ENCODE peak calls at places on chromosomes 6 and 20, in ten cellular contexts. H, W, U, M, V, I, P, B, T and K are unnamed samples.
A peak's percentile ranks its signal among the peaks of the same experiment; 100 is the strongest.

GRCh38 chr20:32325706-32326506 is 32.2 kb upstream of the ASXL1 start:
- DNase-seq in I (peak; percentile 59), W (peak; percentile 79), H (peak; percentile 95), U (no peak), P (no peak), T (no peak), V (no peak), B (no peak), M (peak; percentile 94), K (no peak)

GRCh38 chr6:26240157-26240980 is 124.6 kb upstream of the BTN3A2 start:
- DNase-seq in U (peak; percentile 86), W (peak; percentile 93), I (peak; percentile 98), T (no peak), V (peak; percentile 54), M (no peak), H (no peak), B (no peak), P (peak; percentile 94), K (no peak)

GRCh38 chr20:7967199-7967844 is 27.1 kb upstream of the HAO1 start:
- DNase-seq in I (peak; percentile 82), T (no peak), H (no peak), V (no peak), M (no peak), U (no peak), W (peak; percentile 6), P (no peak), B (no peak), K (no peak)

GRCh38 chr6:36616888-36617521 is 22.8 kb downstream of the SRSF3 start:
- DNase-seq in I (no peak), H (peak; percentile 99), T (no peak), W (no peak), U (peak; percentile 26), M (no peak), P (no peak), B (peak; percentile 58), V (no peak), K (peak; percentile 86)

GRCh38 chr6:134714679-134715078 is 235.2 kb downstream of the ALDH8A1 start:
- DNase-seq in U (peak; percentile 89), H (no peak), B (peak; percentile 33), P (no peak), M (no peak), V (no peak), W (peak; percentile 35), I (peak; percentile 54), T (no peak), K (no peak)

GRCh38 chr6:166998256-166999144 is 697 bp upstream of the CEP43 start:
- DNase-seq in H (no peak), U (peak; percentile 86), M (no peak), W (no peak), P (peak; percentile 60), V (peak; percentile 78), B (peak; percentile 33), I (no peak), T (no peak), K (peak; percentile 34)

GRCh38 chr20:12354725-12355124 is 437.0 kb downstream of the BTBD3 start:
- DNase-seq in W (no peak), I (peak; percentile 48), M (no peak), P (no peak), U (no peak), T (no peak), V (no peak), B (no peak), H (no peak), K (no peak)

GRCh38 chr20:35312348-35312747 is 20.1 kb upstream of the FAM83C start:
- DNase-seq in T (no peak), I (peak; percentile 78), W (peak; percentile 96), V (no peak), P (peak; percentile 35), H (peak; percentile 95), M (peak; percentile 94), B (no peak), U (no peak), K (no peak)

GRCh38 chr6:12288211-12288618 is 1.9 kb upstream of the EDN1 start:
- DNase-seq in V (peak; percentile 45), B (no peak), I (no peak), T (no peak), U (peak; percentile 78), M (no peak), H (peak; percentile 88), W (no peak), P (no peak), K (no peak)

GRCh38 chr6:12280901-12281300 is 9.3 kb upstream of the EDN1 start:
- DNase-seq in U (no peak), M (no peak), W (no peak), P (no peak), H (no peak), I (no peak), T (no peak), V (no peak), B (no peak), K (no peak)

GRCh38 chr6:12280458-12280857 is 9.7 kb upstream of the EDN1 start:
- DNase-seq in T (no peak), I (peak; percentile 31), U (no peak), W (peak; percentile 59), M (no peak), H (no peak), V (no peak), P (no peak), B (no peak), K (no peak)

GRCh38 chr6:12286381-12287132 is 3.6 kb upstream of the EDN1 start:
- DNase-seq in W (peak; percentile 37), M (no peak), V (no peak), T (no peak), P (no peak), I (peak; percentile 70), H (peak; percentile 90), B (no peak), U (no peak), K (no peak)

DNA sequence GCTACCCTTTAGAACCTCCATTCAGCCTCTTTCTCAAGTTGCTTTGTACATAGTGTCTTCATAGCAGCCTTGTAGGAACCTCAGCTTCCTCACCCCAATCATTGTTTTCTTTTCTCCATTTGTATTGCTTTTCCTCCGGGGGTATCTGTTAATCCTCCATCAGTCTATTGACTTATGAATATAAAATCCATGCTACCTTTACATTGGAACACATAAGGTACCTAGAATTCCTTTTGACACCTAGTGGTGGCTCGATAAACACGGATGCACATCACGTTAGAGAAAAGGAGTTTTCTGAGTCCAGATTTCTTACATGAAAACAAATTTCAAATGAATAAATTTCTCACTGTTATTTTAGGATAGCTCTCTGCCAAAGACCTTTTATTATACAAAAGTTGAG is 6.3 kb upstream of the EDN1 start:
- DNase-seq in H (no peak), T (no peak), I (no peak), M (no peak), U (no peak), W (no peak), V (no peak), P (no peak), B (no peak), K (no peak)
- TF ChIP-seq CTCF in H (peak; percentile 24), T (no peak), I (no peak), M (no peak), U (no peak), W (no peak), V (peak; percentile 58), P (no peak), B (no peak), K (no peak)

GRCh38 chr20:2806351-2806701 is 5.9 kb upstream of the CPXM1 start:
- DNase-seq in B (no peak), V (no peak), M (no peak), P (no peak), H (no peak), T (no peak), U (no peak), W (no peak), I (no peak), K (no peak)

GRCh38 chr20:2805682-2806350 is 5.4 kb upstream of the CPXM1 start:
- DNase-seq in V (peak; percentile 65), U (peak; percentile 83), H (no peak), I (peak; percentile 52), B (no peak), P (peak; percentile 62), W (peak; percentile 29), T (no peak), M (no peak), K (no peak)

GRCh38 chr20:2804041-2804828 is 3.8 kb upstream of the CPXM1 start:
- DNase-seq in P (no peak), I (no peak), H (no peak), B (no peak), V (no peak), U (no peak), T (no peak), M (no peak), W (no peak), K (no peak)

GRCh38 chr20:2807019-2807418 is 6.6 kb upstream of the CPXM1 start:
- DNase-seq in H (no peak), B (no peak), P (no peak), V (no peak), T (no peak), I (no peak), M (no peak), U (peak; percentile 10), W (no peak), K (no peak)

DNA sequence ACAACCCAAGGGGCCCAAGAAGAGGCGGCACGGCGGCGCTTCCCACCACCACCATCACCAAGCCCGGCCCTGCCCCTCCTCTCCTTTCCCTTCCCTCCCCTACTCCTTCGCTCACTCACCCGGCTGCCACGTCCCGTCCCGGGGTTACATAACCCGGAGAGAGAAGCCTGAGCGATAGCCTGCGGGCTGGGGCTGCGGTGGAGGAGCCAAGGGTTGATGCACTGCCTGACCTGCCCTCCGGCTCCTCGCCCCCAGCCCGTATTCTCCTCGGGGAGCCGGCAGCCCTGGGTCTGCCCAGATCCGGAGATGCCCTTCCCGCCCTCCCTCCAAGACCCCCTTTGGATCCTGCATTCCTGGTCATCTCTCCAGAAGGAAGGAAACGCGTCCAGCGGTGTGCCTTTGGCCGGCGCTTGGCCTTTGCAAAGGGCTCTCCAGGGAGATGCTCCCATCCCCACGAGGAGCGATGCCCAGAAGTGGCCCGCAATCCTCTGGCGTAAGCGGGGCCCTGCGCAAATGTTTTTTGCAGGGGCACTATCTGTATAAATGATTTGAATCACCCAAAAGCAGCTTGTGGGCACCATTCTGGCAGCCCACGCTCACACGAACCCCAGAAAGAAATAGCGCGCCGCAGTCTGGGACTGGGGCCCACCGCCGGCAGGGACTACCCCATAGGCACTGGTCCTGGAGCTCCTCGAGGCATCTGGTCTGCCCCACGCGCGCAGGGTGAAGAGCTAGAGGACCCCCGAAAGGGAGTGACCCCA is 4.7 kb upstream of the CPXM1 start:
- DNase-seq in W (no peak), V (peak; percentile 76), U (peak; percentile 63), H (no peak), T (no peak), I (peak; percentile 58), P (peak; percentile 71), M (no peak), B (no peak), K (no peak)
- H3K4me3 ChIP-seq in W (no peak overlapping the region), V (no peak overlapping the region), U (no peak overlapping the region), H (no peak overlapping the region), T (no peak overlapping the region), I (no peak overlapping the region), P (peak overlapping the region; percentile 51), M (no peak overlapping the region), B (no peak overlapping the region), K (no peak overlapping the region)

GRCh38 chr6:28785962-28786679 is 137.7 kb downstream of the TRIM27 start:
- DNase-seq in B (no peak), H (no peak), P (no peak), U (peak; percentile 49), V (peak; percentile 46), M (no peak), T (no peak), W (no peak), I (no peak), K (no peak)
- H3K4me1 ChIP-seq in B (no peaks in the 10 kb centered on the region), H (no peaks in the 10 kb centered on the region), P (peaks cover 31% of the 10 kb centered on the region), U (peaks cover 12% of the 10 kb centered on the region), V (no peaks in the 10 kb centered on the region), M (peaks cover 3% of the 10 kb centered on the region), T (no peaks in the 10 kb centered on the region), W (no peaks in the 10 kb centered on the region), I (peaks cover 3% of the 10 kb centered on the region), K (no peaks in the 10 kb centered on the region)

GRCh38 chr6:2656460-2657064 is 94.2 kb downstream of the MYLK4 start:
- DNase-seq in H (no peak), V (no peak), M (no peak), B (no peak), U (no peak), I (peak; percentile 38), T (no peak), P (no peak), W (no peak), K (no peak)

GRCh38 chr6:2651966-2652365 is 98.8 kb downstream of the MYLK4 start:
- DNase-seq in I (no peak), V (no peak), H (no peak), W (no peak), P (no peak), M (no peak), T (no peak), B (no peak), U (no peak), K (no peak)

GRCh38 chr6:2655844-2656433 is 94.8 kb downstream of the MYLK4 start:
- DNase-seq in I (no peak), W (no peak), V (no peak), M (no peak), H (no peak), U (no peak), T (no peak), B (no peak), P (peak; percentile 69), K (no peak)

GRCh38 chr6:2653369-2654032 is 97.2 kb downstream of the MYLK4 start:
- DNase-seq in H (no peak), U (no peak), W (no peak), I (no peak), V (no peak), P (no peak), T (no peak), M (no peak), B (no peak), K (no peak)

DNA sequence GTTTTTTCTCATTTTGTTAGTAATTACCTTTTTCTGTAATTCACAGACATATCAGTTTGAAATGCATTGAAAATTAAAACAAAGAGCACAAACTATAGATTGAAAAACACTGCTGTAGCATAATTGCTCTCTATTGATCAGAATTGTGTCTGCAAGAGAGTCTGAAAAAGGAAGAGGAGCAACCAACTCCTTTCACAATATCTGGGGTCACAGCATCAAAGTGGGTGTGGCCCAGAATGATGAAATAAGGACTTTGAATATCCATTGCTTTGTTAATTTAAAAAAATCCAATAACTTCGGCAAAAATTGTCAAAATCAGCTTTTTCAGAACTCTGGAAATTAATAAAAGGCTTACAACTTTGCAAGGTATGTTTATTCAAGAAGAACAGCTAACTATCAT is 99.2 kb downstream of the MYLK4 start:
- DNase-seq in W (no peak), H (no peak), U (no peak), M (no peak), P (no peak), I (no peak), B (no peak), V (no peak), T (no peak), K (no peak)
- TF ChIP-seq CTCF in W (no peak), H (no peak), U (no peak), M (no peak), P (no peak), I (no peak), B (no peak), V (no peak), T (no peak), K (no peak)